ENCODE peak calls at places on chromosomes 7 and 10, in four cellular contexts. Z, X, G and H are unnamed samples.

GRCh38 chr10:43409385-43410109 is 561 bp upstream of the HNRNPF start:
- DNase-seq in X (no peak), Z (peak), G (no peak), H (no peak)

GRCh38 chr7:11155883-11156282 is 182.2 kb downstream of the PHF14 start:
- DNase-seq in Z (no peak), G (no peak), X (no peak), H (no peak)

GRCh38 chr7:47947355-47947749 is 914 bp downstream of the PKD1L1 start:
- DNase-seq in X (no peak), G (no peak), Z (no peak), H (no peak)

GRCh38 chr7:107966701-107967100 is 36.3 kb downstream of the LAMB1 start:
- DNase-seq in Z (no peak), X (no peak), G (no peak), H (no peak)

GRCh38 chr10:116270691-116271592 is 2.1 kb downstream of the GFRA1 start:
- DNase-seq in X (peak), G (no peak), Z (peak), H (no peak)

GRCh38 chr7:36605261-36605660 is 119.0 kb downstream of the AOAH start:
- DNase-seq in G (no peak), X (no peak), Z (no peak), H (no peak)

GRCh38 chr10:125140151-125140550 is 20.2 kb downstream of the CTBP2 start:
- DNase-seq in X (no peak), G (no peak), Z (no peak), H (no peak)

GRCh38 chr10:102815790-102816549 is 21.2 kb downstream of the CYP17A1 start:
- DNase-seq in Z (no peak), G (no peak), X (no peak), H (no peak)

GRCh38 chr10:111018021-111018420 is 58.8 kb upstream of the ADRA2A start:
- DNase-seq in X (no peak), Z (no peak), G (no peak), H (no peak)

GRCh38 chr10:3568983-3569382 is 216.0 kb downstream of the KLF6 start:
- DNase-seq in Z (no peak), G (no peak), X (no peak), H (no peak)

GRCh38 chr7:17109017-17109416 is 189.4 kb upstream of the AHR start:
- DNase-seq in G (no peak), Z (no peak), X (no peak), H (no peak)

GRCh38 chr10:129648866-129649265 is 181.8 kb downstream of the MGMT start:
- DNase-seq in Z (no peak), X (no peak), G (no peak), H (no peak)

GRCh38 chr10:123146013-123146891 is 1.7 kb upstream of the HMX2 start:
- DNase-seq in X (no peak), Z (peak), G (no peak), H (no peak)

GRCh38 chr10:33073641-33074410 is 115.8 kb upstream of the ITGB1 start:
- DNase-seq in Z (no peak), G (no peak), X (no peak), H (no peak)

GRCh38 chr7:53351681-53352080 is 316.2 kb downstream of the POM121L12 start:
- DNase-seq in X (no peak), Z (no peak), G (no peak), H (no peak)

GRCh38 chr10:91684841-91685240 is 52.0 kb upstream of the PPP1R3C start:
- DNase-seq in G (no peak), X (no peak), Z (no peak), H (no peak)

GRCh38 chr10:13559124-13559700 is 27.6 kb upstream of the PRPF18 start:
- DNase-seq in G (no peak), Z (no peak), X (no peak), H (no peak)

GRCh38 chr7:105653441-105654005 is 72.2 kb upstream of the EFCAB10 start:
- DNase-seq in G (no peak), Z (no peak), X (no peak), H (no peak)

GRCh38 chr7:5077740-5078139 is 32.1 kb downstream of the RBAK start:
- DNase-seq in G (no peak), X (no peak), Z (peak), H (no peak)

GRCh38 chr10:116712499-116712898 is 29.9 kb downstream of the HSPA12A start:
- DNase-seq in Z (no peak), G (no peak), X (no peak), H (no peak)

GRCh38 chr10:35564276-35564982 is 40.7 kb upstream of the GJD4 start:
- DNase-seq in G (no peak), X (no peak), Z (no peak), H (no peak)

GRCh38 chr7:159195926-159196325 is 51.3 kb upstream of the VIPR2 start:
- DNase-seq in Z (no peak), X (no peak), G (no peak), H (no peak)

GRCh38 chr7:124085168-124085567 is 52.3 kb upstream of the TMEM229A start:
- DNase-seq in X (no peak), Z (peak), G (no peak), H (no peak)

GRCh38 chr10:116109881-116110280 is 163.1 kb downstream of the GFRA1 start:
- DNase-seq in Z (no peak), G (no peak), X (no peak), H (no peak)

GRCh38 chr10:118332247-118332646 is 9.9 kb downstream of the FAM204A start:
- DNase-seq in G (no peak), Z (no peak), X (no peak), H (no peak)

GRCh38 chr7:2729893-2730716 is 42.1 kb downstream of the AMZ1 start:
- DNase-seq in X (no peak), Z (no peak), G (no peak), H (no peak)

GRCh38 chr10:29783211-29783947 is 148.6 kb upstream of the SVIL start:
- DNase-seq in G (no peak), Z (no peak), X (no peak), H (no peak)

GRCh38 chr10:68074775-68075549 is at the start of gene HERC4:
- DNase-seq in G (peak), Z (peak), X (peak), H (peak)
- TF ChIP-seq POLR2AphosphoS5 in G (peak), Z (peak), X (peak), H (peak)

DNA sequence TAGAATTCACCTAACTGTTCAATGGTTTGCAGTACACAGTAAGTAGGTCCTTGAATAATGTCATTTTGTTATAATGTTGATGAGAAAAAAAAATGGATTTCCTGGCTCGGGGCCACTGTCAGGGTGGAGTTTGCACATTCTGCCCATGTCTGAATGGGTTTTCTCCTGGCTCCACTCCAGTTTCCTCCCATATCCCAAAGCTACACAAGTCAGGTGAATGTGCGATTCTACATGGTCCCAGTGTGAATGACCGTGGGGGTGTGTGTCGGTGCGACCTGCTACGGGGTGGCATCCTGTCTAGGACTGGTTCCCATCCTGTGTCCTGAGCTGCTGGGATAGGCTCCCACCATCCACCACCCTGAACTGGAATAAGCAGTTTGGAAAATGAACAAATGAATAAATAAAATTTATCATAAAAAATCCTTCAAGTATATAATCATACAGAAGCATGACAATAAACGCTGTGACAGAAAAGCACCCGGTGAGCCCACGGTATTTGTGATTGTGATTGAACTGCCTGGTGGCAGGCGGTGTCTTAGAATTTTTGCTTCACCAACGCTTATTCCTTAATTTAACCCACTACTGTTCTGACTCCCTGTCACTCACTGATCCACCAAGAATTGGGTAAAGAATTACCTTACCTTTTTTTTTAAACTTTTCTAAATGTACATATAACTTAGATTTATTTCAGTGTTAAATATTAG is 114.1 kb downstream of the ICA1 start:
- DNase-seq in Z (no peak), X (no peak), G (no peak), H (no peak)
- TF ChIP-seq TAF1 in Z (no peak), X (no peak), G (no peak), H (no peak)

GRCh38 chr7:15648461-15648961 is 38.0 kb downstream of the MEOX2 start:
- DNase-seq in Z (no peak), X (no peak), G (no peak), H (no peak)
- TF ChIP-seq POLR2AphosphoS5 in Z (no peak), X (no peak), G (no peak), H (no peak)

DNA sequence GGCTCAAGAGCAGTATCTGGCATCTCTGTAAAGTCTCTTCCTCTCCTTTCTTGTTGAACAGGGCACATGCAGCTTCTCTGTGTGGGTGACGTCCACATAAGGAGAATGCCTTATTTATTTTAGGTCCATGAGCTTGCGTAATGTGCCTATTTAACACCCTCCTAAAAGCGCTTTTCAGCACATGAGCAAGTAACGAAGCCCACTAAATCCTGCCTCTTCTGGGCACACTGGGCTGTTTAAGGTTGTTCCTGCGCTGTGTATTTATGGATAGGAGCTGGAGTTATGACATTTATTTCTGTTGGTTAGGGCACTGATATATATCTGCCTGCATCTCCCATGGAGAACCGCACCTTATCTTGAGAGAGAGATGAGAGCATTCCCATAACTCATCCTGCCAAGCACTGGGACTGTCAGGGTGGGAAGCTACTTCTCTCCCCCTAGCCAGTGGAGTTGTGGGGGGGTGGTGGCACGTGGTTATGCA is 76.1 kb downstream of the LRRC4 start:
- DNase-seq in X (no peak), Z (peak), G (no peak), H (no peak)
- TF ChIP-seq TAF1 in X (no peak), Z (no peak), G (no peak), H (no peak)